ENCODE peak calls at places on chromosomes 4 and X, in six cellular contexts. V is islet precursor cell, U is HFFc6, Y is NCI-H446 treated with DMSO at 0.1 percent for 48 hours, I is HS-5, H is iris pigment epithelial cell. B is an unnamed sample.

GRCh38 chr4:56937262-56937661 is 29.6 kb downstream of the REST start:
- DNase-seq in V (no peak), Y (no peak), I (peak; percentile 94), H (peak; percentile 91), U (peak; percentile 82), B (peak; percentile 70)

GRCh38 chrX:149818652-149819051 is 36.9 kb downstream of the MAGEA9 start:
- DNase-seq in U (no peak), V (no peak), Y (no peak), H (no peak), I (no peak), B (no peak)

GRCh38 chrX:41516995-41517660 is 70.0 kb downstream of the NYX start:
- DNase-seq in Y (no peak), H (no peak), I (no peak), U (no peak), V (no peak), B (no peak)

GRCh38 chrX:10119399-10119990 is 37.3 kb upstream of the CLCN4 start:
- DNase-seq in Y (peak; percentile 17), I (peak; percentile 56), V (peak; percentile 68), U (peak; percentile 63), H (peak; percentile 83), B (peak; percentile 33)

GRCh38 chr4:99635601-99636000 is 22.0 kb downstream of the C4orf54 start:
- DNase-seq in U (no peak), Y (no peak), H (no peak), I (peak; percentile 13), V (no peak), B (no peak)

GRCh38 chrX:104254442-104255115 is at the start of gene ESX1:
- DNase-seq in V (no peak), H (no peak), U (no peak), I (no peak), Y (no peak), B (peak; percentile 12)

GRCh38 chr4:76640252-76640925 is 205.4 kb downstream of the SHROOM3 start:
- DNase-seq in I (no peak), V (no peak), H (no peak), U (no peak), Y (peak; percentile 8), B (no peak)

GRCh38 chr4:7658297-7659204 is 223.8 kb upstream of the PSAPL1 start:
- DNase-seq in Y (no peak), V (no peak), H (peak; percentile 15), U (peak; percentile 55), I (no peak), B (no peak)

GRCh38 chr4:44869985-44870384 is 143.6 kb upstream of the GNPDA2 start:
- DNase-seq in Y (no peak), I (no peak), V (no peak), H (no peak), U (no peak), B (no peak)

GRCh38 chr4:156538651-156539285 is 432.8 kb downstream of the PDGFC start:
- DNase-seq in I (no peak), U (no peak), Y (no peak), V (no peak), H (no peak), B (no peak)

GRCh38 chr4:173025131-173025530 is 143.5 kb upstream of the GALNT7 start:
- DNase-seq in I (peak; percentile 44), Y (peak; percentile 37), U (peak; percentile 73), V (peak; percentile 72), H (peak; percentile 79), B (peak; percentile 66)

GRCh38 chr4:125317526-125317880 is 2.7 kb downstream of the FAT4 start:
- DNase-seq in I (no peak), V (peak; percentile 83), U (no peak), Y (no peak), H (peak; percentile 60), B (peak; percentile 55)

GRCh38 chr4:77194989-77195388 is 38.0 kb downstream of the CCNG2 start:
- DNase-seq in V (peak; percentile 67), Y (no peak), U (no peak), H (no peak), I (no peak), B (no peak)

GRCh38 chrX:79452879-79453278 is 85.7 kb upstream of the ITM2A start:
- DNase-seq in I (no peak), H (no peak), U (no peak), Y (no peak), V (no peak), B (no peak)

GRCh38 chr4:150679767-150680088 is 97.8 kb downstream of the MAB21L2 start:
- DNase-seq in H (peak; percentile 17), I (no peak), V (no peak), Y (no peak), U (peak; percentile 37), B (no peak)